ENCODE peak calls at places on chromosomes 7 and 10, in nine cellular contexts. One of them, this sample, is unnamed.

GRCh38 chr7:104415700-104416099 is 87.3 kb downstream of the LHFPL3 start:
- DNase-seq in choroid plexus epithelial cell: no peak
- DNase-seq in heart right ventricle: no peak
- DNase-seq in body of pancreas: no peak
- DNase-seq in neural progenitor cell: no peak
- DNase-seq in stomach: no peak
- DNase-seq in cardiac muscle cell: no peak
- DNase-seq in fibroblast of mammary gland: no peak
- DNase-seq in lower leg skin: no peak
- DNase-seq in this sample: no peak

GRCh38 chr10:28722065-28722803 is 44.9 kb downstream of the BAMBI start:
- DNase-seq in choroid plexus epithelial cell: peak
- DNase-seq in heart right ventricle: peak
- DNase-seq in body of pancreas: peak
- DNase-seq in neural progenitor cell: peak
- DNase-seq in stomach: no peak
- DNase-seq in cardiac muscle cell: peak
- DNase-seq in fibroblast of mammary gland: peak
- DNase-seq in lower leg skin: no peak
- DNase-seq in this sample: peak

GRCh38 chr7:95723583-95724180 is 48.7 kb upstream of the DYNC1I1 start:
- DNase-seq in choroid plexus epithelial cell: peak
- DNase-seq in heart right ventricle: no peak
- DNase-seq in body of pancreas: peak
- DNase-seq in neural progenitor cell: peak
- DNase-seq in stomach: no peak
- DNase-seq in cardiac muscle cell: peak
- DNase-seq in fibroblast of mammary gland: peak
- DNase-seq in lower leg skin: no peak
- DNase-seq in this sample: peak

GRCh38 chr10:31304261-31304970 is 14.6 kb upstream of the ZEB1 start:
- DNase-seq in choroid plexus epithelial cell: peak
- DNase-seq in heart right ventricle: no peak
- DNase-seq in body of pancreas: no peak
- DNase-seq in neural progenitor cell: no peak
- DNase-seq in stomach: no peak
- DNase-seq in cardiac muscle cell: peak
- DNase-seq in fibroblast of mammary gland: peak
- DNase-seq in lower leg skin: no peak
- DNase-seq in this sample: peak

GRCh38 chr10:5563991-5564536 is 39.3 kb downstream of the CALML3 start:
- DNase-seq in choroid plexus epithelial cell: no peak
- DNase-seq in heart right ventricle: no peak
- DNase-seq in body of pancreas: peak
- DNase-seq in neural progenitor cell: no peak
- DNase-seq in stomach: peak
- DNase-seq in cardiac muscle cell: peak
- DNase-seq in fibroblast of mammary gland: peak
- DNase-seq in lower leg skin: peak
- DNase-seq in this sample: no peak

GRCh38 chr10:77977975-77978759 is 51.1 kb downstream of the POLR3A start:
- DNase-seq in choroid plexus epithelial cell: no peak
- DNase-seq in heart right ventricle: no peak
- DNase-seq in body of pancreas: no peak
- DNase-seq in neural progenitor cell: no peak
- DNase-seq in stomach: no peak
- DNase-seq in cardiac muscle cell: no peak
- DNase-seq in fibroblast of mammary gland: no peak
- DNase-seq in lower leg skin: peak
- DNase-seq in this sample: no peak

GRCh38 chr10:6050801-6051445 is 11.2 kb downstream of the IL2RA start:
- DNase-seq in choroid plexus epithelial cell: peak
- DNase-seq in heart right ventricle: peak
- DNase-seq in body of pancreas: peak
- DNase-seq in neural progenitor cell: no peak
- DNase-seq in stomach: peak
- DNase-seq in cardiac muscle cell: peak
- DNase-seq in fibroblast of mammary gland: peak
- DNase-seq in lower leg skin: peak
- DNase-seq in this sample: peak

GRCh38 chr7:149599636-149600206 is 102.1 kb upstream of the ZNF746 start:
- DNase-seq in choroid plexus epithelial cell: no peak
- DNase-seq in heart right ventricle: no peak
- DNase-seq in body of pancreas: no peak
- DNase-seq in neural progenitor cell: no peak
- DNase-seq in stomach: no peak
- DNase-seq in cardiac muscle cell: no peak
- DNase-seq in fibroblast of mammary gland: no peak
- DNase-seq in lower leg skin: peak
- DNase-seq in this sample: no peak

GRCh38 chr10:117790177-117790576 is 247.6 kb downstream of the EMX2 start:
- DNase-seq in choroid plexus epithelial cell: no peak
- DNase-seq in heart right ventricle: no peak
- DNase-seq in body of pancreas: no peak
- DNase-seq in neural progenitor cell: no peak
- DNase-seq in stomach: no peak
- DNase-seq in cardiac muscle cell: no peak
- DNase-seq in fibroblast of mammary gland: no peak
- DNase-seq in lower leg skin: no peak
- DNase-seq in this sample: no peak

GRCh38 chr10:29140991-29141390 is 147.9 kb upstream of the LYZL1 start:
- DNase-seq in choroid plexus epithelial cell: peak
- DNase-seq in heart right ventricle: no peak
- DNase-seq in body of pancreas: no peak
- DNase-seq in neural progenitor cell: no peak
- DNase-seq in stomach: no peak
- DNase-seq in cardiac muscle cell: peak
- DNase-seq in fibroblast of mammary gland: peak
- DNase-seq in lower leg skin: no peak
- DNase-seq in this sample: peak

GRCh38 chr7:46352335-46352954 is 431.4 kb upstream of the IGFBP3 start:
- DNase-seq in choroid plexus epithelial cell: peak
- DNase-seq in heart right ventricle: no peak
- DNase-seq in body of pancreas: peak
- DNase-seq in neural progenitor cell: peak
- DNase-seq in stomach: no peak
- DNase-seq in cardiac muscle cell: peak
- DNase-seq in fibroblast of mammary gland: peak
- DNase-seq in lower leg skin: no peak
- DNase-seq in this sample: peak

GRCh38 chr7:113086431-113086888 is at the start of gene GPR85:
- DNase-seq in choroid plexus epithelial cell: peak
- DNase-seq in heart right ventricle: peak
- DNase-seq in body of pancreas: peak
- DNase-seq in neural progenitor cell: peak
- DNase-seq in stomach: peak
- DNase-seq in cardiac muscle cell: peak
- DNase-seq in fibroblast of mammary gland: peak
- DNase-seq in lower leg skin: peak
- DNase-seq in this sample: peak

GRCh38 chr10:31147220-31147608 is 115.5 kb upstream of the ZNF438 start:
- DNase-seq in choroid plexus epithelial cell: peak
- DNase-seq in heart right ventricle: no peak
- DNase-seq in body of pancreas: no peak
- DNase-seq in neural progenitor cell: no peak
- DNase-seq in stomach: no peak
- DNase-seq in cardiac muscle cell: peak
- DNase-seq in fibroblast of mammary gland: peak
- DNase-seq in lower leg skin: no peak
- DNase-seq in this sample: peak

GRCh38 chr7:1647961-1648631 is 22.0 kb upstream of the ELFN1 start:
- DNase-seq in choroid plexus epithelial cell: no peak
- DNase-seq in heart right ventricle: peak
- DNase-seq in body of pancreas: peak
- DNase-seq in neural progenitor cell: no peak
- DNase-seq in stomach: peak
- DNase-seq in cardiac muscle cell: peak
- DNase-seq in fibroblast of mammary gland: no peak
- DNase-seq in lower leg skin: no peak
- DNase-seq in this sample: no peak

GRCh38 chr10:63763744-63764143 is 242.5 kb downstream of the REEP3 start:
- DNase-seq in choroid plexus epithelial cell: peak
- DNase-seq in heart right ventricle: no peak
- DNase-seq in body of pancreas: no peak
- DNase-seq in neural progenitor cell: no peak
- DNase-seq in stomach: no peak
- DNase-seq in cardiac muscle cell: no peak
- DNase-seq in fibroblast of mammary gland: peak
- DNase-seq in lower leg skin: no peak
- DNase-seq in this sample: no peak

GRCh38 chr7:56062382-56062781 is 1.7 kb upstream of the SUMF2 start:
- DNase-seq in choroid plexus epithelial cell: peak
- DNase-seq in heart right ventricle: no peak
- DNase-seq in body of pancreas: no peak
- DNase-seq in neural progenitor cell: no peak
- DNase-seq in stomach: no peak
- DNase-seq in cardiac muscle cell: peak
- DNase-seq in fibroblast of mammary gland: peak
- DNase-seq in lower leg skin: no peak
- DNase-seq in this sample: peak

GRCh38 chr10:45471531-45472310 is 97.7 kb downstream of the ALOX5 start:
- DNase-seq in choroid plexus epithelial cell: no peak
- DNase-seq in heart right ventricle: no peak
- DNase-seq in body of pancreas: no peak
- DNase-seq in neural progenitor cell: peak
- DNase-seq in stomach: no peak
- DNase-seq in cardiac muscle cell: peak
- DNase-seq in fibroblast of mammary gland: no peak
- DNase-seq in lower leg skin: no peak
- DNase-seq in this sample: no peak

GRCh38 chr10:70430489-70431445 is 10.7 kb downstream of the NODAL start:
- DNase-seq in choroid plexus epithelial cell: peak
- DNase-seq in heart right ventricle: peak
- DNase-seq in body of pancreas: peak
- DNase-seq in neural progenitor cell: peak
- DNase-seq in stomach: peak
- DNase-seq in cardiac muscle cell: peak
- DNase-seq in fibroblast of mammary gland: peak
- DNase-seq in lower leg skin: no peak
- DNase-seq in this sample: peak
- TF ChIP-seq CTCF in choroid plexus epithelial cell: peak
- TF ChIP-seq CTCF in heart right ventricle: peak
- TF ChIP-seq CTCF in body of pancreas: no peak
- TF ChIP-seq CTCF in neural progenitor cell: peak
- TF ChIP-seq CTCF in stomach: no peak
- TF ChIP-seq CTCF in cardiac muscle cell: peak
- TF ChIP-seq CTCF in fibroblast of mammary gland: no peak
- TF ChIP-seq CTCF in lower leg skin: no peak
- TF ChIP-seq CTCF in this sample: no peak

DNA sequence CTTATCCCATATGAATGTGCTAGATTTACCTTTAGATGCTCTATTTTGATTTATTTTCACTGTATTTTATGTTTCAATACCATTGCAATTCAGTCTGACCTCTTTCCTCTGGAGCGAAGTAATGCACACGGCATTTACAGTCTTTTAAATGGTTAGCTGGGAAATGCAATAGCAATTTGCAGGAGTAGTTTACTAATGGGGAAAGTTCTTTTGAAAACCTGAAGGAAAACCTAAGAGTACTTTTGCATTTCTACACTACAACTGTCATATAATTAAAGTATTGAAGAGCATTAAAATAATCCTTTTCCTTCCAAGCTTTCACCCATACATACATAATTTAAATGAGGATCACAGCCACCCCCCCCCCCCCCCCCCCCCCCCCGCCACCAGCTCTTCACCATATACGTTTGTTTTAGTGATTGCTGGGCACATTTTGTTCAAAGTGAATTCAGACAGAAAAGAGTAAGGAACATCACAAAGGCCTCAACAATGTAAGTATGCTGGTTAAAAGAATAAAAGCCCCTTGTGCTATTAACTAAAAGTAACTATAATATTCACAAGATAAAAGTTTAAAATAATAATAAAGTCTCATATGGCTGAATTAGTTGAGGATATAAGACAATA is 3.5 kb downstream of the SKIDA1 start:
- DNase-seq in choroid plexus epithelial cell: no peak
- DNase-seq in heart right ventricle: no peak
- DNase-seq in body of pancreas: no peak
- DNase-seq in neural progenitor cell: peak
- DNase-seq in stomach: no peak
- DNase-seq in cardiac muscle cell: no peak
- DNase-seq in fibroblast of mammary gland: no peak
- DNase-seq in lower leg skin: no peak
- DNase-seq in this sample: no peak
- H3K4me3 ChIP-seq in choroid plexus epithelial cell: no peak
- H3K4me3 ChIP-seq in heart right ventricle: peak
- H3K4me3 ChIP-seq in body of pancreas: no peak
- H3K4me3 ChIP-seq in neural progenitor cell: peak
- H3K4me3 ChIP-seq in stomach: no peak
- H3K4me3 ChIP-seq in cardiac muscle cell: no peak
- H3K4me3 ChIP-seq in fibroblast of mammary gland: no peak
- H3K4me3 ChIP-seq in lower leg skin: no peak
- H3K4me3 ChIP-seq in this sample: no peak

GRCh38 chr10:27500886-27501285 is 3.2 kb upstream of the RAB18 start:
- DNase-seq in choroid plexus epithelial cell: no peak
- DNase-seq in heart right ventricle: no peak
- DNase-seq in body of pancreas: no peak
- DNase-seq in neural progenitor cell: no peak
- DNase-seq in stomach: no peak
- DNase-seq in cardiac muscle cell: no peak
- DNase-seq in fibroblast of mammary gland: no peak
- DNase-seq in lower leg skin: no peak
- DNase-seq in this sample: no peak

GRCh38 chr10:27503498-27504006 is 552 bp upstream of the RAB18 start:
- DNase-seq in choroid plexus epithelial cell: no peak
- DNase-seq in heart right ventricle: no peak
- DNase-seq in body of pancreas: no peak
- DNase-seq in neural progenitor cell: no peak
- DNase-seq in stomach: no peak
- DNase-seq in cardiac muscle cell: no peak
- DNase-seq in fibroblast of mammary gland: no peak
- DNase-seq in lower leg skin: no peak
- DNase-seq in this sample: no peak

GRCh38 chr10:27506280-27506679 is 2.2 kb downstream of the RAB18 start:
- DNase-seq in choroid plexus epithelial cell: no peak
- DNase-seq in heart right ventricle: no peak
- DNase-seq in body of pancreas: no peak
- DNase-seq in neural progenitor cell: no peak
- DNase-seq in stomach: no peak
- DNase-seq in cardiac muscle cell: no peak
- DNase-seq in fibroblast of mammary gland: peak
- DNase-seq in lower leg skin: no peak
- DNase-seq in this sample: no peak

GRCh38 chr10:27504897-27505457 is 873 bp downstream of the RAB18 start:
- DNase-seq in choroid plexus epithelial cell: peak
- DNase-seq in heart right ventricle: no peak
- DNase-seq in body of pancreas: no peak
- DNase-seq in neural progenitor cell: no peak
- DNase-seq in stomach: no peak
- DNase-seq in cardiac muscle cell: peak
- DNase-seq in fibroblast of mammary gland: peak
- DNase-seq in lower leg skin: no peak
- DNase-seq in this sample: peak

GRCh38 chr10:27504007-27504890 is at the start of gene RAB18:
- DNase-seq in choroid plexus epithelial cell: peak
- DNase-seq in heart right ventricle: peak
- DNase-seq in body of pancreas: peak
- DNase-seq in neural progenitor cell: peak
- DNase-seq in stomach: peak
- DNase-seq in cardiac muscle cell: peak
- DNase-seq in fibroblast of mammary gland: peak
- DNase-seq in lower leg skin: peak
- DNase-seq in this sample: peak
- TF ChIP-seq CTCF in choroid plexus epithelial cell: peak
- TF ChIP-seq CTCF in heart right ventricle: no peak
- TF ChIP-seq CTCF in body of pancreas: no peak
- TF ChIP-seq CTCF in neural progenitor cell: no peak
- TF ChIP-seq CTCF in stomach: no peak
- TF ChIP-seq CTCF in cardiac muscle cell: peak
- TF ChIP-seq CTCF in fibroblast of mammary gland: no peak
- TF ChIP-seq CTCF in lower leg skin: no peak
- TF ChIP-seq CTCF in this sample: no peak

GRCh38 chr10:92830478-92831389 is 17.6 kb upstream of the EXOC6 start:
- DNase-seq in choroid plexus epithelial cell: no peak
- DNase-seq in heart right ventricle: no peak
- DNase-seq in body of pancreas: no peak
- DNase-seq in neural progenitor cell: no peak
- DNase-seq in stomach: no peak
- DNase-seq in cardiac muscle cell: no peak
- DNase-seq in fibroblast of mammary gland: no peak
- DNase-seq in lower leg skin: no peak
- DNase-seq in this sample: no peak
- H3K4me3 ChIP-seq in choroid plexus epithelial cell: no peak
- H3K4me3 ChIP-seq in heart right ventricle: no peak
- H3K4me3 ChIP-seq in body of pancreas: no peak
- H3K4me3 ChIP-seq in neural progenitor cell: no peak
- H3K4me3 ChIP-seq in stomach: peak
- H3K4me3 ChIP-seq in cardiac muscle cell: no peak
- H3K4me3 ChIP-seq in fibroblast of mammary gland: no peak
- H3K4me3 ChIP-seq in lower leg skin: no peak
- H3K4me3 ChIP-seq in this sample: no peak